ENCODE peak calls at places on chromosomes 5 and 9, in six cellular contexts. G is non-pigmented ciliary epithelial cell, P is astrocyte of the cerebellum, Q is AG10803, K is posterior vena cava, C is tibial nerve. Y is an unnamed sample.

GRCh38 chr5:96516631-96517071 is 83.6 kb upstream of the PCSK1 start:
- DNase-seq in K (no peak), Q (peak), P (no peak), G (no peak), C (no peak), Y (no peak)

GRCh38 chr9:125462766-125463384 is 201.2 kb downstream of the GAPVD1 start:
- DNase-seq in P (no peak), K (no peak), G (no peak), Q (no peak), C (no peak), Y (no peak)

GRCh38 chr9:2420488-2421056 is 201.0 kb upstream of the VLDLR start:
- DNase-seq in K (no peak), Q (no peak), G (no peak), C (no peak), P (no peak), Y (no peak)

GRCh38 chr5:635321-636055 is 23.3 kb downstream of the CEP72 start:
- DNase-seq in P (no peak), C (no peak), K (peak), G (no peak), Q (no peak), Y (no peak)

GRCh38 chr9:673966-674526 is 167.5 kb upstream of the DMRT1 start:
- DNase-seq in K (no peak), C (no peak), P (no peak), G (no peak), Q (no peak), Y (no peak)

GRCh38 chr5:155049569-155050383 is 36.2 kb downstream of the KIF4B start:
- DNase-seq in K (no peak), P (no peak), C (no peak), G (no peak), Q (no peak), Y (no peak)

GRCh38 chr9:4547016-4547415 is 56.7 kb downstream of the SLC1A1 start:
- DNase-seq in C (no peak), P (no peak), G (peak), Q (peak), K (no peak), Y (no peak)

GRCh38 chr5:144583493-144584154 is 413.0 kb downstream of the KCTD16 start:
- DNase-seq in P (no peak), Q (no peak), K (no peak), C (no peak), G (no peak), Y (no peak)

GRCh38 chr5:1067141-1068121 is 44.4 kb downstream of the SLC12A7 start:
- DNase-seq in G (no peak), C (no peak), K (no peak), Q (no peak), P (no peak), Y (no peak)

GRCh38 chr5:81631124-81631523 is 119.8 kb downstream of the SSBP2 start:
- DNase-seq in Q (peak), C (no peak), P (no peak), K (no peak), G (no peak), Y (no peak)

GRCh38 chr9:71830131-71830530 is 61.8 kb upstream of the CEMIP2 start:
- DNase-seq in Q (no peak), C (no peak), P (no peak), K (no peak), G (no peak), Y (no peak)

GRCh38 chr9:114895605-114896004 is 34.8 kb downstream of the TNFSF8 start:
- DNase-seq in K (no peak), G (no peak), Q (peak), P (no peak), C (no peak), Y (no peak)

GRCh38 chr9:93673844-93674334 is 97.5 kb downstream of the PHF2 start:
- DNase-seq in K (peak), Q (no peak), C (no peak), G (no peak), P (no peak), Y (no peak)

GRCh38 chr9:18250051-18250450 is 223.9 kb upstream of the ADAMTSL1 start:
- DNase-seq in K (no peak), Q (no peak), C (no peak), G (no peak), P (no peak), Y (no peak)

GRCh38 chr5:178320281-178320855 is 87.8 kb upstream of the PHYKPL start:
- DNase-seq in Q (no peak), P (no peak), C (no peak), K (peak), G (no peak), Y (no peak)

GRCh38 chr9:132559711-132560110 is 22.7 kb upstream of the BARHL1 start:
- DNase-seq in Q (no peak), C (no peak), K (no peak), P (no peak), G (no peak), Y (no peak)

GRCh38 chr5:153445875-153446567 is 44.4 kb upstream of the GRIA1 start:
- DNase-seq in C (peak), G (no peak), Q (peak), K (no peak), P (no peak), Y (peak)

GRCh38 chr5:74326571-74327338 is 313.8 kb downstream of the ENC1 start:
- DNase-seq in G (peak), K (no peak), Q (peak), C (peak), P (peak), Y (peak)

GRCh38 chr5:40826778-40827478 is 8.1 kb downstream of the RPL37 start:
- DNase-seq in P (no peak), K (no peak), C (no peak), G (no peak), Q (no peak), Y (no peak)

GRCh38 chr5:132308701-132309100 is 14.5 kb downstream of the SLC22A4 start:
- DNase-seq in Q (no peak), C (no peak), P (no peak), G (no peak), K (no peak), Y (no peak)

GRCh38 chr5:56176155-56176798 is 56.9 kb downstream of the ANKRD55 start:
- DNase-seq in K (no peak), C (no peak), G (no peak), Q (peak), P (no peak), Y (no peak)

GRCh38 chr9:133142657-133143592 is 20.8 kb downstream of the GBGT1 start:
- DNase-seq in P (no peak), K (no peak), G (no peak), C (no peak), Q (no peak), Y (no peak)

GRCh38 chr5:171537463-171537862 is 118.0 kb downstream of the FGF18 start:
- DNase-seq in K (no peak), Q (peak), G (no peak), C (no peak), P (no peak), Y (no peak)

GRCh38 chr5:13107553-13107952 is 836.9 kb downstream of the DNAH5 start:
- DNase-seq in P (no peak), G (no peak), C (no peak), Q (no peak), K (no peak), Y (no peak)

GRCh38 chr5:38796739-38797108 is 49.1 kb upstream of the OSMR start:
- DNase-seq in C (no peak), K (no peak), G (no peak), Q (no peak), P (no peak), Y (no peak)

GRCh38 chr9:129476821-129477611 is 143.9 kb downstream of the C9orf50 start:
- DNase-seq in K (no peak), P (no peak), C (no peak), G (no peak), Q (no peak), Y (peak)

GRCh38 chr5:157575096-157575872 is at the start of gene ADAM19:
- DNase-seq in C (peak), G (no peak), P (no peak), Q (peak), K (peak), Y (peak)

GRCh38 chr5:75152861-75153260 is 83.8 kb downstream of the ANKRD31 start:
- DNase-seq in C (no peak), P (no peak), Q (no peak), K (no peak), G (no peak), Y (no peak)

GRCh38 chr5:119315516-119315949 is 40.3 kb upstream of the TNFAIP8 start:
- DNase-seq in Q (peak), K (no peak), C (peak), G (no peak), P (no peak), Y (peak)

GRCh38 chr9:16333697-16334096 is 536.8 kb downstream of the BNC2 start:
- DNase-seq in K (no peak), G (no peak), Q (peak), C (no peak), P (no peak), Y (no peak)

GRCh38 chr9:131076347-131077195 is 19.8 kb upstream of the AIF1L start:
- DNase-seq in Q (no peak), C (no peak), G (no peak), P (no peak), K (no peak), Y (no peak)

GRCh38 chr5:68215888-68216736 is 556 bp downstream of the PIK3R1 start:
- DNase-seq in C (no peak), K (peak), G (no peak), P (no peak), Q (no peak), Y (peak)

GRCh38 chr5:91384671-91385430 is 1.7 kb upstream of the ARRDC3 start:
- DNase-seq in Q (peak), C (peak), P (peak), K (no peak), G (peak), Y (peak)